ENCODE peak calls at places on chromosome 5, in seven cellular contexts. A is HCT116, G is GM12865, I is dorsolateral prefrontal cortex, S is fibroblast of lung, M is type B pancreatic cell, V is heart left ventricle. X is an unnamed sample.

GRCh38 chr5:72693001-72693442 is 123.4 kb upstream of the TNPO1 start:
- DNase-seq in A (no peak), G (no peak), I (no peak), S (peak), M (no peak), V (no peak), X (no peak)

GRCh38 chr5:144697847-144698262 is 527.2 kb downstream of the KCTD16 start:
- DNase-seq in A (no peak), G (no peak), I (no peak), S (peak), M (no peak), V (no peak), X (no peak)

GRCh38 chr5:109450129-109450877 is 40.5 kb upstream of the PJA2 start:
- DNase-seq in A (no peak), G (no peak), I (no peak), S (no peak), M (no peak), V (no peak), X (no peak)

GRCh38 chr5:118937393-118938061 is 50.8 kb downstream of the DTWD2 start:
- DNase-seq in A (no peak), G (no peak), I (no peak), S (peak), M (no peak), V (no peak), X (no peak)

GRCh38 chr5:176773408-176774035 is 36.8 kb upstream of the UNC5A start:
- DNase-seq in A (no peak), G (no peak), I (no peak), S (no peak), M (peak), V (no peak), X (no peak)

GRCh38 chr5:95809414-95809960 is 13.0 kb downstream of the GLRX start:
- DNase-seq in A (no peak), G (no peak), I (no peak), S (peak), M (no peak), V (peak), X (no peak)

GRCh38 chr5:17186271-17186670 is 31.2 kb upstream of the BASP1 start:
- DNase-seq in A (no peak), G (no peak), I (no peak), S (no peak), M (no peak), V (no peak), X (no peak)

GRCh38 chr5:57072218-57072892 is 101.5 kb upstream of the GPBP1 start:
- DNase-seq in A (no peak), G (no peak), I (no peak), S (no peak), M (no peak), V (no peak), X (no peak)

GRCh38 chr5:32680183-32680582 is 30.9 kb upstream of the NPR3 start:
- DNase-seq in A (no peak), G (no peak), I (no peak), S (no peak), M (no peak), V (no peak), X (no peak)

GRCh38 chr5:126383755-126384154 is 39.5 kb upstream of the GRAMD2B start:
- DNase-seq in A (no peak), G (no peak), I (no peak), S (no peak), M (no peak), V (no peak), X (no peak)

GRCh38 chr5:157518963-157519362 is 56.6 kb downstream of the ADAM19 start:
- DNase-seq in A (no peak), G (peak), I (no peak), S (no peak), M (no peak), V (no peak), X (no peak)

GRCh38 chr5:157930710-157931109 is 71.8 kb upstream of the CLINT1 start:
- DNase-seq in A (no peak), G (no peak), I (peak), S (no peak), M (no peak), V (peak), X (no peak)

DNA sequence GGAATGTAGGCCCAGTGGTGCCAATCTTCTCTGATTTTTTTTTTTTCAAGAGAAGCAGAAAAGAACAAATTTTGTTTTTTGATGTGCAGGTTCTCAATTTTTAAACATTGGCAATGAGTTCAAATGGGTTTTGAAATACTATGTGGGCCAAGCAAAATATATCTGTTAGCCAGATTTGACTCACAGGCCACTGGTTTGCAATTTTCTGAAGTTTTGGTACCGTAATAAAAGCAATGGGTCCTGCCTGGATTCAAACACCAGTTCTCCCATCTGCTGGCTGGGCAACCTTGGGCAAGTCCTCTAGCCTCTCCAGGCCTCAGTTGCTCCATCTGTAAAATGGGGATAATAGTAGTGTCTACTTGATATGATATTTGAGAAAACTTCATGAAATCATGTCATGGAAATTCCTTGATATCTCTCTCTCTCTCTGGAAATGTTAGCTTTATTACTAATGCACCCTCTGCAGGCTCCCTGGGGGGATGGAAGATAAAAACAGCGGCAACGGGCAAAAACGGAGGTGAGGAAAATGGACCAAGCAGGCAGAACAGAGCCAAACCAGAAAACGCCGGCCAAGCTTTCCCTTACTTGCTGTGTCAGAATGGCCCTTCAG is 63.4 kb downstream of the SMIM23 start:
- DNase-seq in A (no peak), G (no peak), I (no peak), S (no peak), M (no peak), V (no peak), X (no peak)
- TF ChIP-seq CTCF in A (no peak), G (no peak), I (no peak), S (peak), M (no peak), V (no peak), X (no peak)

DNA sequence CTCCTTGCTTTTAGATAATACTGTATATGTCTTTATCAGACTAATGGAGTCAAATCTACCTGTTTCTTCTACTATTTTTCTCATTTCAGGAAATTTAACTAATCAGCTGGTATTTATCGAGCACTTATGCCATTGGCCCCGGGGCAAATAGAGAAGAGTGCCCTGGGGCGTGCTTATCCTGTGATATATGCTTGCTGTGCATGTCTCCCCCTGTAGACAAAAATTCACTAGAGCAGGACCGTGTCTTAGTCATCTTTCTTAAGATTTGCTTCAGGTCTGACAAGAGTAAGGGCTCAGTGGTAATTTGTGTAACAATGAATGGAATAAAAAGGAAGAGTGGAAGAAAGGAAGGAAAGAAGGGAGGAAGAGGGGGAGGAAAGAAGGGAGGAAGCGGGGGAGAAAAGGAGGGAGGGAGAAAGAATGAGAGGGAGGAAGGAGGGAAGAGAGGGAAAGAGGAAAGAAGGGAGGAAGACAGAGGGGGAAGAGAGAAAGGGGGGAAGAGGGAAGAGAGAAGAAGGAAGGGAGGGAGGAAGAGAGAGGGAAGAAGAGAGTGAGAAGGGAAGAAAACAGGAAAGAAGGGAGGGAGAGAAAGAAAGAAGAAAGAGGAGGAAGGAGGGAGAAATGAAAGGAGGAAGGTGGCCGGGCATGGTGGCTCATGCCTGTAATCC is 295.7 kb upstream of the PANK3 start:
- DNase-seq in A (peak), G (no peak), I (no peak), S (no peak), M (no peak), V (no peak), X (peak)
- TF ChIP-seq CTCF in A (peak), G (no peak), I (no peak), S (peak), M (peak), V (peak), X (peak)

DNA sequence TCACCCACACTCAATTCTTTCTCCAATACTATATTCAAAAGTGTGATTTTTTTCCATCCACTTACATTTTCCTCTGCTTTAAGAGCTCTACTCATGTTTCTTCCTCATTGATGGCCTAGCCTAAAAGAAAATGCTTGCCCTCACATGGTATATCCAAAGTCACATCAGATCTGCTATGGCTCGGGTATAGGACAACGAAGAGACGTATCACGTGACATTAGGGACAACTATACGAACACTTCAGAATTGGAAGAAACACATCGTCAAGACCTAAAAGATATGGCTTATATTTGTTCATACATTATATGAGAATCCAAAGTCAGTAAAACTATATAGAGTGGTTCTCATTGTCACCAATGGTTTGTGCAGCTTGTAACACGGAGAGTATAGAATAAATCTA is 8.2 kb upstream of the ISL1 start:
- DNase-seq in A (no peak), G (no peak), I (no peak), S (no peak), M (no peak), V (no peak), X (no peak)
- TF ChIP-seq CTCF in A (no peak), G (no peak), I (no peak), S (no peak), M (no peak), V (no peak), X (no peak)

GRCh38 chr5:67149933-67150523 is 46.6 kb downstream of the CD180 start:
- DNase-seq in A (no peak), G (no peak), I (no peak), S (peak), M (no peak), V (no peak), X (no peak)
- TF ChIP-seq CTCF in A (peak), G (peak), I (peak), S (peak), M (peak), V (peak), X (peak)

GRCh38 chr5:123809594-123810172 is 297.7 kb downstream of the CSNK1G3 start:
- DNase-seq in A (no peak), G (no peak), I (no peak), S (no peak), M (no peak), V (no peak), X (no peak)

GRCh38 chr5:123808841-123809240 is 296.9 kb downstream of the CSNK1G3 start:
- DNase-seq in A (no peak), G (no peak), I (no peak), S (no peak), M (no peak), V (no peak), X (no peak)

GRCh38 chr5:123806644-123807043 is 294.7 kb downstream of the CSNK1G3 start:
- DNase-seq in A (no peak), G (no peak), I (no peak), S (no peak), M (no peak), V (no peak), X (no peak)

GRCh38 chr5:123805300-123805699 is 293.3 kb downstream of the CSNK1G3 start:
- DNase-seq in A (no peak), G (no peak), I (no peak), S (no peak), M (no peak), V (no peak), X (no peak)

DNA sequence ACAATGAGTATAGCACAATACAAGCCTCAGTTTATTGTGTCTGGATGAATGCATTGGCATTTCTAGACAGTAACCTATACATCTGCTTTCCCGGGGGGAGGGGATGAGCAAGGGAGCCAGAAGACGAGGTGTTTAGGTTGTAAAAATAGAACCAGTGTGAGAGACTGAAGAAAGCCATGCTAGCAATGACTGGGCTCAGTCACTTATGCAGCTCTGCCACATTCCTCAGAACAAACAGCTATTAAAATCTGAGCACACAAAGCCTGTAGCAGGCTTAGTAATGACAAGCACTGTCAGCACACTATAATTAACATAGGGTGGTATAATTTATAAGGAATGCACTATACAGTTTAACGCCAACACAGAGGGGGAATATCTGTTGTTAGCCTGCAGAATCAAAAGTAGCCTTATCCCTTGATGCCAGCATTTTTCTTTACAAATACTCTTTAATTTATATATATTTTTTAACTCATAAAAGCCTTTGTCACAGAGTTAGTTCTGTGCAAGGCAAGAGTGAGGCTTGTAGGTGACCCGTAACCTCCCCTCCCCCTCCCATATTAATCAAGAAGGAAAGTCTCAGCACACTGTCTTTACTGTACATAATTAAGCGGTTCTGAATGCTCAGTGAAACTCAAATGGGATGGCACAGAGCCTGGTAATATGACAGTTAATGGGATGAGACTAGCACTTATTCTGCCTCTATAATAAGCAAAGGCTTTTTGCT is 295.4 kb downstream of the CSNK1G3 start:
- DNase-seq in A (no peak), G (no peak), I (no peak), S (no peak), M (no peak), V (peak), X (no peak)
- TF ChIP-seq CTCF in A (no peak), G (no peak), I (no peak), S (no peak), M (no peak), V (no peak), X (no peak)

DNA sequence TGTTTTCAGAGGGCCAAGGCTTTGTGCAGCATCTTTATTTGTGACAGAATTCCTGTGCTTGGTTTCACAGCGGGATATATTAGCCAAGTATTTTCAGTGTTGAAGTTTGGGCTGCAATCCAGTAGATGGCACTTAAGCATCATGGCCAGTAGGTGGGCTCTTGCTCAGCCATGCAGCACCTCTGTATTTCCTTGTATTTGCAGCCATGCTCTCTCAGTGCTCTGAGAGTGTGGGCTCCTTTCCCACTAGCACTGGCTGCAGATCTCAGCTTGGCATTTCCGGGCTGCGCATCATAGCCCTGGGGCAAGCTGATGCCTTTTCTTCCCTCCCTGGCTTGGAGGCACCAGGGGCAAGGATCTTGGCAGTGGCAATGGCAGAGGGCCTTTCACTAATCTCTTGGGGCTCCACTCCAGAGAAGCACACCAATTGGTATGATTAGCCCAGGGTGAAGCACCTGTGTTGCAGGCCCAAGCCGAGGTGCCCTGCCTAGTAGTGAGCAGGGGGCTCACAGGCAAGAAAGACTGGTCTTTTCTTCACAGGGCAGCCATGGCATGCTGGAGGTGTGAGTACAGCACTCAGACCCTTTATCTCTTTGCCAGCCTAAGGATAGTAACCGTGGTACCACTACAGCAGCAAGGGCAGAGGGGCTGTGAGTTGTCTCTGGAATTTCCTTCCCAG is 48.3 kb downstream of the SLCO6A1 start:
- DNase-seq in A (peak), G (peak), I (no peak), S (no peak), M (no peak), V (no peak), X (no peak)
- TF ChIP-seq CTCF in A (peak), G (peak), I (no peak), S (no peak), M (peak), V (no peak), X (peak)

DNA sequence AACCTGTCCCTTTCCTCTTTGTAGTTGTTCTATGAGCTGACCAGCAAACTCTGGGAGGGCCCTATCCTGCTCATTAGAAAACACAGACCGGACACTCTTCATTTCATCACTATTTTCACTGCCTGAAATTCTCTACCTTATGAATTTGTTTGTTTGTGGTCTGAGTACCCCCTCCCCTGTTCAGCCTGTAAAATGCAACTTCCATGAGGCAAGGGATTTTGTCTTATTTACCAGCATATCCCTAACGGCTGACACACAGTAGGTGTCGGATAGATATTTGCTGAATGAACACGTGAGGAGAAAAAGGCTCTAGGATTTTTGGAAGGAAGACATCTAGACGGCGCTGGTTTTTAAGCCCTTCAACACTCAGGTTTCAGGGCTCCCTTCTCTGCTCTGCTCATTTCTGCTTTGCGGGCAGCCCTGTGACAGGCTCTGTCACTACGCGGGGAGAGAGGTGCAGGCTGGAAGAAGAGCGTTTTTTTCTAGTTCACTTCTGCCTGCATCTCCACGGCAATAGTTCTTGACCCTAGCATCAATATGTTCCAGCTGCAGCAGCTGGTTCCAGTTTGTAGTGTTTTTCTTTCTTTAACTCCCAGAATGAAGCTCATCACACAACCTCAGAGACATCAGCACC is 41.0 kb downstream of the KCNMB1 start:
- DNase-seq in A (no peak), G (no peak), I (no peak), S (no peak), M (no peak), V (no peak), X (no peak)
- TF ChIP-seq CTCF in A (no peak), G (no peak), I (peak), S (no peak), M (peak), V (peak), X (no peak)

DNA sequence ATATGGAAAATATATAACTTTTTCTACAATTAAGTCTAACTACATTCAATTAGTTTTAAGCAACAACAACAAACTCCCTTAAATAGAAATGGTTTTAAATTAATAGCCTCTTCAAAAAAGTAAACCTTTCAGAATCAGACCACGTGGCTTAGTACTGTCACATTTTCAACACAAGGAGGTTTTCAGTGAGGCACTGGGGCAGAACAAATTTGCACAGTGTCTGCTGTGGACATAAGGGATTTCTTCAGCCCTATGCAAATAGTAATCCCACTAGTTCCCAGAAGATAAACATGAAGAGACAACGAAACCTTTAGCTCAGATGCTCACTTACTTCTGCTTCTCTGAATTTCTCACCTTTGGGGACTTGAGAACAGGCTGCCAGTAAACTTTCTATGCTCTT is 293.3 kb downstream of the EDIL3 start:
- DNase-seq in A (no peak), G (peak), I (no peak), S (no peak), M (no peak), V (no peak), X (no peak)
- TF ChIP-seq CTCF in A (no peak), G (no peak), I (no peak), S (no peak), M (no peak), V (no peak), X (no peak)

DNA sequence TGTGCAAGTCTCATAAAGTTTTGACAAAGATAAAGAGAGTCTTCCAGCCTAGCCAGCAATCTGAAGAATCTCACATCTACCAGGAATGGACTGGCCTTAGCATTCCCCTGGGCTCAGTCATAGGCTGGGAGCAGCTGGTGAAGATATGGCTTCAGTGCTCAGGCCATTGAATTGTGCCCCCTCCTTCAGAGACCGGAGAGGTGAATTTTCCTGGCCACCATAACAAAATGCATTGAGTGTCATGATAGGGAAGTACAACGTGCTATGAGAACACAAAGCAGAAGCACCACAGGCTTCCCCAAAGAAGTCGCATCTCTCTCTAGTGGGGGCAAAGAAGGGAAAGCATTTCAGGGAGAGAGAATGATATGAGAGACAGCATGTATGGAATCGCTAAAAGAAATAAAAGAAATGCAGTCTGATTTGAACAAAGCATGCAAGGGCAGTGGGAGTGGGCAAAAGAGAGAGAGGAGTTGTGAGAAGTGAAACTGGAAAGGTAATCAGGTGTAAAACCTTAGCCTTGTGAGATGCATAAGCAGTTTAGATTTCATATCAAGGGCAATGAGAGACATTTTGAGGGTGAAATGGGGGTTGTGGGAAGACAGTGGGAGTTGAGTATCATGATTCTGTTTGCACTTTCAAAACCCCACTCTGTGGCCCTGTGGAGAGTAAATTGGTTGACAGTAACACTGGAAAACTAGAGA is 57.1 kb upstream of the NMUR2 start:
- DNase-seq in A (no peak), G (peak), I (no peak), S (no peak), M (no peak), V (no peak), X (no peak)
- TF ChIP-seq CTCF in A (no peak), G (no peak), I (no peak), S (peak), M (no peak), V (peak), X (no peak)

X was measured in neural crest cell.